ENCODE peak calls at places on chromosomes 11 and 22, in seven cellular contexts. P is sigmoid colon, K is K562, V is endothelial cell of umbilical vein, Y is transverse colon, B is HCT116, M is stomach. A is an unnamed sample.
A peak's percentile ranks its signal among the peaks of the same experiment; 100 is the strongest.

GRCh38 chr11:118893662-118894061 is 10.0 kb downstream of the CXCR5 start:
- DNase-seq in P (no peak), K (no peak), V (no peak), Y (no peak), B (no peak), M (no peak), A (no peak)

GRCh38 chr22:20957691-20958440 is 9.2 kb upstream of the AIFM3 start:
- DNase-seq in P (no peak), K (no peak), V (no peak), Y (peak; percentile 82), B (no peak), M (peak; percentile 33), A (no peak)

GRCh38 chr11:106032861-106033260 is 10.8 kb upstream of the MSANTD4 start:
- DNase-seq in P (no peak), K (no peak), V (peak; percentile 60), Y (no peak), B (no peak), M (no peak), A (no peak)

GRCh38 chr11:78256962-78257361 is 68.2 kb downstream of the USP35 start:
- DNase-seq in P (peak; percentile 88), K (peak; percentile 54), V (peak; percentile 91), Y (peak; percentile 76), B (no peak), M (peak; percentile 86), A (no peak)

GRCh38 chr11:119641991-119642745 is 86.8 kb downstream of the NECTIN1 start:
- DNase-seq in P (no peak), K (peak; percentile 72), V (peak; percentile 13), Y (no peak), B (peak; percentile 4), M (no peak), A (no peak)

GRCh38 chr11:107856981-107857517 is 1.5 kb downstream of the SLC35F2 start:
- DNase-seq in P (no peak), K (no peak), V (no peak), Y (peak; percentile 66), B (peak; percentile 62), M (no peak), A (no peak)

GRCh38 chr11:76251223-76251575 is 44.9 kb upstream of the WNT11 start:
- DNase-seq in P (no peak), K (no peak), V (no peak), Y (no peak), B (no peak), M (no peak), A (no peak)

GRCh38 chr11:117701781-117702180 is 95.2 kb downstream of the DSCAML1 start:
- DNase-seq in P (no peak), K (no peak), V (no peak), Y (no peak), B (no peak), M (no peak), A (no peak)

GRCh38 chr11:66879583-66879982 is 22.7 kb downstream of the LRFN4 start:
- DNase-seq in P (no peak), K (no peak), V (no peak), Y (no peak), B (no peak), M (no peak), A (no peak)

GRCh38 chr11:7657306-7658025 is 15.8 kb downstream of the CYB5R2 start:
- DNase-seq in P (peak; percentile 78), K (peak; percentile 35), V (peak; percentile 75), Y (peak; percentile 64), B (peak; percentile 28), M (peak; percentile 49), A (no peak)

GRCh38 chr11:44859528-44859925 is 91.2 kb downstream of the TP53I11 start:
- DNase-seq in P (peak; percentile 33), K (no peak), V (no peak), Y (no peak), B (no peak), M (no peak), A (no peak)

GRCh38 chr11:76668362-76669155 is 2.0 kb downstream of the LRRC32 start:
- DNase-seq in P (peak; percentile 24), K (no peak), V (peak; percentile 68), Y (peak; percentile 6), B (no peak), M (no peak), A (peak; percentile 7)

GRCh38 chr11:104163100-104164027 is 583 bp downstream of the PDGFD start:
- DNase-seq in P (no peak), K (no peak), V (peak; percentile 32), Y (no peak), B (no peak), M (peak; percentile 30), A (no peak)

GRCh38 chr11:132627981-132628380 is 904.3 kb downstream of the OPCML start:
- DNase-seq in P (no peak), K (no peak), V (no peak), Y (no peak), B (no peak), M (no peak), A (no peak)

GRCh38 chr11:12163181-12163841 is 52.9 kb downstream of the MICAL2 start:
- DNase-seq in P (peak; percentile 88), K (no peak), V (peak; percentile 17), Y (peak; percentile 66), B (no peak), M (no peak), A (no peak)

GRCh38 chr11:100930185-100930778 is 199.3 kb downstream of the PGR start:
- DNase-seq in P (no peak), K (peak; percentile 9), V (peak; percentile 64), Y (no peak), B (peak; percentile 47), M (no peak), A (no peak)

GRCh38 chr22:34160117-34160758 is 240.0 kb upstream of the LARGE1 start:
- DNase-seq in P (no peak), K (no peak), V (no peak), Y (no peak), B (no peak), M (no peak), A (no peak)

GRCh38 chr11:13120691-13121090 is 111.6 kb downstream of the RASSF10 start:
- DNase-seq in P (no peak), K (no peak), V (peak; percentile 57), Y (no peak), B (no peak), M (no peak), A (no peak)

GRCh38 chr11:70506658-70506970 is 108.3 kb downstream of the CTTN start:
- DNase-seq in P (peak; percentile 30), K (no peak), V (no peak), Y (no peak), B (no peak), M (no peak), A (no peak)

GRCh38 chr11:85776951-85777602 is 33.9 kb downstream of the SYTL2 start:
- DNase-seq in P (no peak), K (no peak), V (no peak), Y (no peak), B (no peak), M (no peak), A (no peak)

GRCh38 chr11:866481-866880 is 23.8 kb downstream of the TSPAN4 start:
- DNase-seq in P (no peak), K (no peak), V (no peak), Y (no peak), B (no peak), M (no peak), A (no peak)

GRCh38 chr11:864928-865327 is 22.3 kb downstream of the TSPAN4 start:
- DNase-seq in P (no peak), K (no peak), V (no peak), Y (no peak), B (no peak), M (no peak), A (no peak)

GRCh38 chr11:864118-864827 is 21.6 kb downstream of the TSPAN4 start:
- DNase-seq in P (no peak), K (no peak), V (no peak), Y (no peak), B (no peak), M (no peak), A (no peak)

GRCh38 chr11:867856-868358 is 25.3 kb downstream of the TSPAN4 start:
- DNase-seq in P (no peak), K (no peak), V (no peak), Y (no peak), B (no peak), M (no peak), A (no peak)

DNA sequence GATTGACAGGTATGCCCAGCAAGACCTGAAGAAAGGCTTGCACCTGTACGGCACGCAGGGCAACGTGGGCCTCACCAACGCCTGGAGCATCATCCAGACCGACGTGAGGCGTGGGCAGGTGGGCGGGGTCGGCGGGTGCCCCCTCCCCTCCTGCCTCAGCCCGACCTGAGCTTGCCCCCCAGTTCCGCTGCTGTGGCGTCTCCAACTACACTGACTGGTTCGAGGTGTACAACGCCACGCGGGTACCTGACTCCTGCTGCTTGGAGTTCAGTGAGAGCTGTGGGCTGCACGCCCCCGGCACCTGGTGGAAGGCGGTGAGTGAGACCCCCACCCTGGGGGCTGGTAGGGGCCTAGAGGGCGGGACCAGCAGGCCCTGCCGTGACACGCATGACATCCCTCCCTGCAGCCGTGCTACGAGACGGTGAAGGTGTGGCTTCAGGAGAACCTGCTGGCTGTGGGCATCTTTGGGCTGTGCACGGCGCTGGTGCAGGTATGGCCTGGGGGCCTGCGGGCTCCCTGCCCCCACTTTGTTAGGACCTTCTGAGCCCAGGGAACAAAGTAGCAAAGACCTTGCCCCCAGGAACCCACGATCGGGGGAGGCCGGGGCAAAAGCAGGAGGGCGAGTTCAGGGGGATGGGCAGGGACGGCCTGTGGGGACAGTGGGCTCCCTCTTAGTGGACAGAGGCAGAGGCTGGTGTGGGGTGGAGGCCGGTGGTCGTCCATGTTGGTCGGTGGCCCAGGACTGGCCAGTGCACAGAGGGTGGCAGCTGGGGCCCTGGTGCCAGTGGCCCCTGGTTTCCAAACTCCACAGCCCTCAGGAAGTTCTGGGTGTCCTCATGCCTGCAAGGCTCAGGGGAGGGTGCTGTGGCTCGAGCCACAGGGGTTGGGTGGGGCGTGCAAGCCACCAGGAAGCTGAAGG is 23.1 kb downstream of the TSPAN4 start:
- DNase-seq in P (no peak), K (no peak), V (no peak), Y (no peak), B (no peak), M (no peak), A (no peak)
- TF ChIP-seq POLR2AphosphoS5 in P (no peak), K (no peak), V (no peak), Y (no peak), B (no peak), M (no peak), A (no peak)

GRCh38 chr22:38742176-38742942 is 13.4 kb downstream of the SUN2 start:
- DNase-seq in P (no peak), K (no peak), V (no peak), Y (no peak), B (no peak), M (no peak), A (no peak)
- TF ChIP-seq POLR2A in P (no peak), K (peak; percentile 6), V (no peak), Y (no peak), B (no peak), M (no peak), A (no peak)

GRCh38 chr22:32587449-32587848 is 112.8 kb downstream of the FBXO7 start:
- DNase-seq in P (peak; percentile 80), K (no peak), V (no peak), Y (no peak), B (no peak), M (no peak), A (no peak)
- TF ChIP-seq POLR2AphosphoS5 in P (peak; percentile 38), K (no peak), V (no peak), Y (no peak), B (no peak), M (no peak), A (no peak)

DNA sequence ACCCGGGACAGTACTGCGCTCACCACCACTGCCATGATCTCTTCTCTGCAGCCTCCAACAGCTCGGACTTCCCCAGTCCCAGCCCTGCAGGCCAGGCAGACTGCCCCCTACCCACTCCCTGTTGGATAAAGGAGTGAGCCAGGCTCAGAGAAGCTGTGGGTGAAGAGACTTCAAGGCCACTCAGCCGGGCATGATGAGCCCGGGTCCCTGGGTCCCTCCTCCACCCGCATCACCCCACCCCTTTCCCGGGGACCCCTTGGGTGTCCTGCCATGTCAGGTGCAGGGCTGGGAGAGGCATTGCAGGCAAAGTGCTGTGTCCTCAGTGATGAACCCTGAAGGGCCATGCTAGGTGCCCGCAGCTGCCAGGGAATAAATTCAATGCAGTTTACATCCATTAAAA is 14.5 kb downstream of the LSP1 start:
- DNase-seq in P (no peak), K (no peak), V (no peak), Y (no peak), B (no peak), M (no peak), A (no peak)
- TF ChIP-seq POLR2A in P (no peak), K (no peak), V (no peak), Y (no peak), B (no peak), M (no peak), A (no peak)